ENCODE peak calls at places on chromosomes 7 and 10, in five cellular contexts. One of them, this sample, is unnamed.

GRCh38 chr7:138801256-138801655 is 3.3 kb upstream of the ATP6V0A4 start:
- DNase-seq in Right ventricle myocardium superior: no peak
- DNase-seq in NAMALWA: no peak
- DNase-seq in NCI-H2029: no peak
- DNase-seq in neuronal stem cell: no peak
- DNase-seq in this sample: no peak

GRCh38 chr7:22355620-22356009 is 1.3 kb downstream of the RAPGEF5 start:
- DNase-seq in neuronal stem cell: no peak
- DNase-seq in NAMALWA: no peak
- DNase-seq in Right ventricle myocardium superior: no peak
- DNase-seq in NCI-H2029: no peak
- DNase-seq in this sample: no peak

GRCh38 chr7:156735861-156736260 is 95.3 kb downstream of the RNF32 start:
- DNase-seq in neuronal stem cell: no peak
- DNase-seq in NCI-H2029: no peak
- DNase-seq in Right ventricle myocardium superior: no peak
- DNase-seq in NAMALWA: no peak
- DNase-seq in this sample: no peak

GRCh38 chr7:22576941-22577927 is 77.2 kb upstream of the STEAP1B start:
- DNase-seq in Right ventricle myocardium superior: no peak
- DNase-seq in NCI-H2029: no peak
- DNase-seq in NAMALWA: no peak
- DNase-seq in neuronal stem cell: no peak
- DNase-seq in this sample: no peak

GRCh38 chr7:1200045-1200444 is 32.6 kb upstream of the UNCX start:
- DNase-seq in NCI-H2029: no peak
- DNase-seq in neuronal stem cell: no peak
- DNase-seq in NAMALWA: no peak
- DNase-seq in Right ventricle myocardium superior: no peak
- DNase-seq in this sample: no peak

GRCh38 chr10:118116555-118117311 is 70.0 kb upstream of the RAB11FIP2 start:
- DNase-seq in NAMALWA: no peak
- DNase-seq in NCI-H2029: no peak
- DNase-seq in neuronal stem cell: no peak
- DNase-seq in Right ventricle myocardium superior: no peak
- DNase-seq in this sample: no peak

GRCh38 chr10:66564341-66564740 is 361.5 kb upstream of the LRRTM3 start:
- DNase-seq in NAMALWA: no peak
- DNase-seq in neuronal stem cell: no peak
- DNase-seq in Right ventricle myocardium superior: no peak
- DNase-seq in NCI-H2029: no peak
- DNase-seq in this sample: no peak

GRCh38 chr10:116984202-116984993 is 20.6 kb downstream of the SHTN1 start:
- DNase-seq in neuronal stem cell: no peak
- DNase-seq in NCI-H2029: no peak
- DNase-seq in Right ventricle myocardium superior: no peak
- DNase-seq in NAMALWA: no peak
- DNase-seq in this sample: no peak

GRCh38 chr7:102451371-102452054 is 13.2 kb downstream of the ALKBH4 start:
- DNase-seq in Right ventricle myocardium superior: no peak
- DNase-seq in neuronal stem cell: no peak
- DNase-seq in NCI-H2029: no peak
- DNase-seq in NAMALWA: no peak
- DNase-seq in this sample: no peak

GRCh38 chr10:55183993-55184392 is 383.0 kb upstream of the PCDH15 start:
- DNase-seq in Right ventricle myocardium superior: no peak
- DNase-seq in NAMALWA: no peak
- DNase-seq in NCI-H2029: no peak
- DNase-seq in neuronal stem cell: no peak
- DNase-seq in this sample: no peak

GRCh38 chr10:97075961-97076525 is 109.7 kb downstream of the SLIT1 start:
- DNase-seq in NCI-H2029: no peak
- DNase-seq in NAMALWA: no peak
- DNase-seq in neuronal stem cell: no peak
- DNase-seq in Right ventricle myocardium superior: no peak
- DNase-seq in this sample: no peak

GRCh38 chr7:99123571-99124033 is 20.3 kb downstream of the SMURF1 start:
- DNase-seq in neuronal stem cell: no peak
- DNase-seq in NCI-H2029: no peak
- DNase-seq in Right ventricle myocardium superior: no peak
- DNase-seq in NAMALWA: no peak
- DNase-seq in this sample: no peak

GRCh38 chr10:46236537-46236887 is 50.3 kb upstream of the ANTXRL start:
- DNase-seq in NAMALWA: no peak
- DNase-seq in neuronal stem cell: no peak
- DNase-seq in Right ventricle myocardium superior: no peak
- DNase-seq in NCI-H2029: no peak
- DNase-seq in this sample: no peak

This sample was measured in aorta.